ENCODE peak calls at places on chromosomes 7 and 10, in four cellular contexts. R, Z, T and P are unnamed samples.

GRCh38 chr10:72080042-72081035 is 8.0 kb downstream of the SPOCK2 start:
- DNase-seq in R (no peak), Z (no peak), T (no peak), P (no peak)

GRCh38 chr10:13335881-13336280 is 12.2 kb downstream of the SEPHS1 start:
- DNase-seq in R (no peak), Z (no peak), T (no peak), P (no peak)

GRCh38 chr7:84372155-84372621 is 177.6 kb upstream of the SEMA3A start:
- DNase-seq in R (no peak), Z (peak), T (no peak), P (no peak)

GRCh38 chr10:93080350-93081046 is 6.8 kb downstream of the CYP26A1 start:
- DNase-seq in R (peak), Z (peak), T (peak), P (no peak)

GRCh38 chr10:29922904-29923303 is 136.5 kb downstream of the JCAD start:
- DNase-seq in R (no peak), Z (no peak), T (no peak), P (no peak)

GRCh38 chr10:3689871-3690510 is 95.0 kb downstream of the KLF6 start:
- DNase-seq in R (no peak), Z (peak), T (no peak), P (no peak)

GRCh38 chr10:122163182-122164027 is 107.7 kb upstream of the BTBD16 start:
- DNase-seq in R (peak), Z (no peak), T (peak), P (peak)

GRCh38 chr7:132450706-132451105 is 125.6 kb downstream of the PLXNA4 start:
- DNase-seq in R (no peak), Z (no peak), T (peak), P (no peak)

GRCh38 chr7:94655884-94656657 is at the start of gene SGCE:
- DNase-seq in R (peak), Z (peak), T (peak), P (peak)

GRCh38 chr10:110500515-110500905 is 2.8 kb downstream of the DUSP5 start:
- DNase-seq in R (no peak), Z (peak), T (peak), P (no peak)

GRCh38 chr10:7696545-7696944 is 6.6 kb upstream of the ITIH2 start:
- DNase-seq in R (no peak), Z (peak), T (no peak), P (no peak)

GRCh38 chr10:69130251-69130650 is 6.3 kb downstream of the VPS26A start:
- DNase-seq in R (no peak), Z (no peak), T (no peak), P (no peak)

GRCh38 chr7:132255898-132256297 is 320.4 kb downstream of the PLXNA4 start:
- DNase-seq in R (no peak), Z (peak), T (peak), P (no peak)

GRCh38 chr10:22992075-22992474 is 64.2 kb downstream of the ARMC3 start:
- DNase-seq in R (no peak), Z (no peak), T (no peak), P (no peak)

DNA sequence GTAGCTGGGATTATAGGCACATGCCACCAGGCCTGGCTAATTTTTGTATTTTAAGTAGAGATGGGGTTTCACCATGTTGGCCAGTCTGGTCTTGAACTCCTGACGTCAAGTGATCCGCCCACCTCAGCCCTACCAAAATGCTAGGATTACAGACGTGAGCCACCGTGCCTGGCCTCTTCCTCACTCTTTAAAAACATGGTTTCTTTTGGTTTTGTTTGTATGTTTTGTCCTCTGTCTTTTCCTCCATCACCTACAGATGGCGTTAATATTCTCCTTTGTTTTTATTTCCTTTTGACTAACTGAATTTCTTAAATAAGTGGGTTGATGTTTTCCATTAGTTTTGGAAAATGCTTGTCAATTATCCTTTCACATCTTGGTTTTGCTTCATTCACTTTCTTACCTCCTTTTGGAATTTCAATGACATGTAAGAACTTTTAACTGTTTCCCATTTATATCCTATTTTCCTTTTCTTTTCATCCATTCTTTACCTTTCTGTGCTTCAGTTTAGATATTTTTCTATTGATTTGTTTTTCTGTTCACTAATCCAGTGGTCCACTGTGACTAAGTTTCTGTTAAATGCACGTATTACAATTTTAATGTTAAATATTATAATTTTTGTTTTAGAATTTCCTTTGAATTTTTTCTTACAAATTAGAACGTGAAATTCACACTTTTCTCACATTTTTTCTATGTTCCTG is 104.1 kb downstream of the ZNF467 start:
- DNase-seq in R (no peak), Z (peak), T (no peak), P (no peak)
- TF ChIP-seq CTCF in R (no peak), Z (peak), T (peak), P (no peak)

DNA sequence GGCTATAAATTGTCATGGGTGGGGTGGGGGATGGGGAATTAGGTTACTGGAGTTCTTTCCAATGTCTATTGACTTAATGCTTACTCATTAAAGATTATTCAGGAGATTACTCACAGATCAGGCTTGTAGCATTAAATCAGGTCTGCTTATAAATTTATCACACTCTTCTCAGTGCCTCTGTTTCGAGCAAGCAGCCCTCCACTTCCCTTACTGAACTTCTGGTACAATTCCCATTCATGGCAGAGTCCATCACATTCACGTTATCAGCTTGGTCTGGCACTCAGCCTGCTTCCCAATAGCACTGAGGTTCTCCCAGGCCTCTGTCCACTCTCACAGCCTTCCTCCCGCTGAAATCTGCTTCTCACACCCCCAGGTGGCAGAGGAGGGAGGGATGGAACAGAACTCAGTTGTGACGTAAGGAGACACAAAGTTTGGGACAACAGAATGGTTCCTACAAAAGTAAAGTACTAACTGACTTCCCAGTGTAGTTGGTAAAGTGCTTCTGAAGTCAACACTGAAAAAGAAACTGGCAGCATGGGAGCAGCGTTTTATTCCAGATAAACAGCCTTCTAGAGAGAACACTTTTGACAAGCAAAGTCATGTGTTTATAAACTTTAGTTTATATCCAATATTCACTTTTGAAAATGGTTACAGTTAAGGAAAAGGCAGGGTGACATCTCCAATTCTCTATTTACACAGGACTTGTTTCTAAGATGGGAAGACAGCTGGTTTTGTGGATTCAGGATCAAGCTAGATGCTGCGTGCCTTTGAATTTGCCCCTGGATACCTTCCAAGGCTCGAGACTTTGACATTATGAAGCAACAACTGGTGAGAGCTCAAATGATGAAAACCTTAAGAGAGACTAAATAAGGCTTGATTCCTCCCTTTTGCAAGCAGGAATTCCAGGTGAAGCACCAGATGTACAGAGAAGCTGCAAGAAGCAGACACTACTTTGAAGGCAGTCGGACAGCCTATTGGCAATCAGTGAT is 81.4 kb downstream of the ATXN7L1 start:
- DNase-seq in R (peak), Z (no peak), T (no peak), P (no peak)
- TF ChIP-seq CTCF in R (no peak), Z (no peak), T (no peak), P (no peak)

GRCh38 chr10:79104264-79104954 is 35.6 kb downstream of the ZMIZ1 start:
- DNase-seq in R (peak), Z (peak), T (no peak), P (no peak)

GRCh38 chr10:79105818-79106217 is 37.1 kb downstream of the ZMIZ1 start:
- DNase-seq in R (no peak), Z (no peak), T (no peak), P (no peak)

GRCh38 chr10:79106251-79106650 is 37.5 kb downstream of the ZMIZ1 start:
- DNase-seq in R (no peak), Z (no peak), T (no peak), P (no peak)

GRCh38 chr10:79106651-79107050 is 37.9 kb downstream of the ZMIZ1 start:
- DNase-seq in R (no peak), Z (no peak), T (no peak), P (no peak)

DNA sequence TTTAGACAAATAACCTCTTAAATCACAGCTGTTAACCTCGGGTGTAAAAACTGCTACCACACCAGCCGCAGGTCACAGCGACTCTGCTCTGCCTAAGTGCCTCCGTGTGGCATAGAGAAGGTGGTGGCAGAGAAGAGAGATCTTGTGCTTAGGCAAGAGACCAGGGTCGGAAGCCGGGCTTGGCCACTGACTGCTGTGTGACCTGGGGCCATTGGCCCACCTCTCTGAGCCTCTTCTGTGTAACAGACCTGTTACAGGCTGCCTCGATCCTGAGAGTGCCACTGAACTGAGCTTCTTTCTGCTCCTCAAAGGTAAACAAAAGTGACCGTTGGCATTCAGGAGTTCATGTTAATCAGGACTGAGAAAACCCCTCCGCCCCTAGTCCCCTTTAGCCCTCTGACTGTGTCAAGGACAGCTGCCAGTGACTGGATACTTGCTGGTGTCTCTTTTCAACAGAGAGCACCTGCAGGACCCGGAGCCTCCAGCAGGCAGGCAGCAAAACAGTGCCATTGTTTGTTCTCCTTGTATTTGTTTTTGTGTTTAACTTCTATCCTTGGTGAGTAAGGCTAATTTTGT is 36.5 kb downstream of the ZMIZ1 start:
- DNase-seq in R (no peak), Z (no peak), T (no peak), P (no peak)
- TF ChIP-seq CTCF in R (no peak), Z (no peak), T (no peak), P (no peak)

DNA sequence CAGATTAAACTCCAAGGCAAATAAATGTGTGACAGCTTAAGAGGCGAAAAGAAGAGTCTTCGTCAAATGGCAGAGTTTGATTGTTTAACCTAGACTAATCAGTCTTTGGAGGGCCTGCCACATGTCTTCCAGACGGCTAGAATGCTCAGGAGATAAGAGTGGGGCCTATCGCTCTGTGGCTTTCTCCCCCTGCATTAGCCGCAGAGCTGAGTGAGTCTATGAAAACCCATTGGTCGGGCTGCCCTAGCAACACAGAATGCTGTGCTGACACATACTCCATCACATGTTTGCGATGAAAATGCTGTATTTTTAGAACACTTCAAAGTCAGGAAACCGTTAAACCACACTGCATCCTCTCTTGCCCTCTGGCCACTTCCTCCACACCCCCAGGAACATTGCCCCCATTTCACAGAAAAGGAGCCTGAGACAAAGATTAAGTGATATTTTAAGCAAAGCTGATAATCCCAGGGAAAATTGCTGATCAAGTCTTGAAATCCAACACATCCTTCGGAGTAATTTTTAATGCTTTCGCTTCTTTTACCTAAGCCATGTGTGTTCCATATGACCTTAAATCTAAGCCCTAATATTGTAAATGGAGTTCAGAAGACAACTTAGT is 161.0 kb downstream of the CELF2 start:
- DNase-seq in R (peak), Z (no peak), T (peak), P (no peak)
- TF ChIP-seq CTCF in R (no peak), Z (no peak), T (no peak), P (no peak)

DNA sequence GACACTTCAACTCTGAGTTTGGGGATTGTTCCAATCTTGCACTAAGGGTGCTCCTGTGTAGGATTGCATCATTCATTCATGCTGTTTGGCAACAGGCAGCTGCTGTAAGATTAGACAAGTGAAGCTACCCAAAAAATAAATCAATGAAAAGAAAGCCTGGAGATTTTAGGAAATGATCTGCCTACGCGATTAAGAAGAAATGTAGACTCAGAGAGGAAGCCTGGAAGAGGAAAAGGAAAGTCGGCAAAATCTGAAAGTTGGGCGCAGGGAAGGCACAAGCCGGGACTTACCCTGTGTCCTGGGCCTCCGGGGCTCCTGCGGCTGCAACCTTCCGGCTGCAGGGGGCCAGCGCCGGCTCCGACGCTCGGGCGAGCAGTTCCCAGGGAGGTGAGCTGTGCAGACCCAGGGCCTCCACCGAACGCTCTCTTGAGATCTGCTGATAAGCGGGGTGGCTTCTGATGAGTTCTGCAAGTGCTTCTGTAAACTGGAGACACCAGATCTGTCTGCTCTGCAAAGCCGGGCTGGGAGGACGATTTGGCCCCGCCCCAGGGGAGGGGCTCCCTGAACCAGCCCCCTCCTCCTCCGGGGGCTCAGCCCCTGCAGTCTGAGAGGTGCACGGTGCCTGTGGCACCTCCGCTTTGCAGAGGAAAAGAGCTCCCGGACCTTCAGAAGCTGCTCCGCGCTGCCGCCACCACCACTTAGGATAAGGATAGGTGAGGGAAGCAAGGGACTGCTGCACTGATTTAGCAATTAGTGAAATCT is 17.4 kb downstream of the PSPH start:
- DNase-seq in R (peak), Z (peak), T (peak), P (peak)
- TF ChIP-seq CTCF in R (no peak), Z (peak), T (peak), P (peak)

GRCh38 chr10:54203426-54203825 is 597.6 kb downstream of the PCDH15 start:
- DNase-seq in R (no peak), Z (no peak), T (no peak), P (no peak)
- TF ChIP-seq CTCF in R (no peak), Z (no peak), T (no peak), P (no peak)